ENCODE peak calls at places on chromosomes 16 and 17, in four cellular contexts. One of them, this sample, is unnamed.

GRCh38 chr16:88924834-88925539 is 52.0 kb downstream of the CBFA2T3 start:
- DNase-seq in activated T-cell treated with anti-CD3 and anti-CD28 coated beads, Interleukin-2, amount 50 U/mL, for 72 hours: peak
- DNase-seq in RPMI7951: peak
- DNase-seq in ovary: no peak
- DNase-seq in this sample: peak

GRCh38 chr16:70407811-70408274 is 31.1 kb downstream of the ST3GAL2 start:
- DNase-seq in activated T-cell treated with anti-CD3 and anti-CD28 coated beads, Interleukin-2, amount 50 U/mL, for 72 hours: no peak
- DNase-seq in RPMI7951: no peak
- DNase-seq in ovary: no peak
- DNase-seq in this sample: no peak

GRCh38 chr17:45070809-45071208 is 9.7 kb downstream of the NMT1 start:
- DNase-seq in activated T-cell treated with anti-CD3 and anti-CD28 coated beads, Interleukin-2, amount 50 U/mL, for 72 hours: no peak
- DNase-seq in ovary: no peak
- DNase-seq in RPMI7951: no peak
- DNase-seq in this sample: no peak

GRCh38 chr16:71440669-71441347 is 1.0 kb downstream of the TLE7 start:
- DNase-seq in RPMI7951: no peak
- DNase-seq in ovary: no peak
- DNase-seq in activated T-cell treated with anti-CD3 and anti-CD28 coated beads, Interleukin-2, amount 50 U/mL, for 72 hours: no peak
- DNase-seq in this sample: no peak

GRCh38 chr16:27223701-27224100 is 20.4 kb downstream of the KDM8 start:
- DNase-seq in RPMI7951: no peak
- DNase-seq in ovary: no peak
- DNase-seq in activated T-cell treated with anti-CD3 and anti-CD28 coated beads, Interleukin-2, amount 50 U/mL, for 72 hours: no peak
- DNase-seq in this sample: peak

GRCh38 chr17:50469005-50469605 is 425 bp upstream of the CHAD start:
- DNase-seq in RPMI7951: no peak
- DNase-seq in activated T-cell treated with anti-CD3 and anti-CD28 coated beads, Interleukin-2, amount 50 U/mL, for 72 hours: no peak
- DNase-seq in ovary: no peak
- DNase-seq in this sample: peak

GRCh38 chr16:3183445-3184139 is 4.4 kb upstream of the OR1F1 start:
- DNase-seq in activated T-cell treated with anti-CD3 and anti-CD28 coated beads, Interleukin-2, amount 50 U/mL, for 72 hours: no peak
- DNase-seq in RPMI7951: peak
- DNase-seq in ovary: no peak
- DNase-seq in this sample: no peak

GRCh38 chr16:87543436-87544191 is 50.8 kb upstream of the ZCCHC14 start:
- DNase-seq in activated T-cell treated with anti-CD3 and anti-CD28 coated beads, Interleukin-2, amount 50 U/mL, for 72 hours: peak
- DNase-seq in ovary: no peak
- DNase-seq in RPMI7951: no peak
- DNase-seq in this sample: no peak

GRCh38 chr17:30476726-30477082 is 504 bp upstream of the GOSR1 start:
- DNase-seq in activated T-cell treated with anti-CD3 and anti-CD28 coated beads, Interleukin-2, amount 50 U/mL, for 72 hours: peak
- DNase-seq in RPMI7951: no peak
- DNase-seq in ovary: no peak
- DNase-seq in this sample: no peak

GRCh38 chr16:7990864-7991263 is 599.4 kb downstream of the TMEM114 start:
- DNase-seq in RPMI7951: peak
- DNase-seq in ovary: no peak
- DNase-seq in activated T-cell treated with anti-CD3 and anti-CD28 coated beads, Interleukin-2, amount 50 U/mL, for 72 hours: no peak
- DNase-seq in this sample: no peak

GRCh38 chr17:48596735-48597491 is 3.3 kb upstream of the HOXB5 start:
- DNase-seq in activated T-cell treated with anti-CD3 and anti-CD28 coated beads, Interleukin-2, amount 50 U/mL, for 72 hours: no peak
- DNase-seq in RPMI7951: no peak
- DNase-seq in ovary: no peak
- DNase-seq in this sample: no peak

GRCh38 chr17:18136357-18136756 is 27.8 kb downstream of the MYO15A start:
- DNase-seq in RPMI7951: no peak
- DNase-seq in activated T-cell treated with anti-CD3 and anti-CD28 coated beads, Interleukin-2, amount 50 U/mL, for 72 hours: no peak
- DNase-seq in ovary: no peak
- DNase-seq in this sample: no peak